ENCODE peak calls at places on chromosomes 11 and 22, in nine cellular contexts. One of them, this sample, is unnamed.

GRCh38 chr11:95375451-95375850 is 144.4 kb upstream of the SESN3 start:
- DNase-seq in OCI-LY7: no peak
- DNase-seq in tibial artery: no peak
- DNase-seq in Calu3: no peak
- DNase-seq in lower lobe of right lung: no peak
- DNase-seq in left lung: no peak
- DNase-seq in fibroblast of mammary gland: no peak
- DNase-seq in BJ: no peak
- DNase-seq in omental fat pad: no peak
- DNase-seq in this sample: no peak

GRCh38 chr22:48337957-48338792 is 1489.5 kb downstream of the BRD1 start:
- DNase-seq in fibroblast of mammary gland: no peak
- DNase-seq in lower lobe of right lung: peak
- DNase-seq in left lung: no peak
- DNase-seq in BJ: no peak
- DNase-seq in Calu3: no peak
- DNase-seq in omental fat pad: no peak
- DNase-seq in tibial artery: no peak
- DNase-seq in OCI-LY7: no peak
- DNase-seq in this sample: no peak

GRCh38 chr22:39349967-39350802 is at the start of gene SYNGR1:
- DNase-seq in lower lobe of right lung: peak
- DNase-seq in OCI-LY7: peak
- DNase-seq in BJ: no peak
- DNase-seq in fibroblast of mammary gland: no peak
- DNase-seq in left lung: peak
- DNase-seq in Calu3: peak
- DNase-seq in tibial artery: no peak
- DNase-seq in omental fat pad: no peak
- DNase-seq in this sample: no peak

GRCh38 chr11:12185914-12186313 is 75.5 kb downstream of the MICAL2 start:
- DNase-seq in Calu3: no peak
- DNase-seq in fibroblast of mammary gland: peak
- DNase-seq in lower lobe of right lung: peak
- DNase-seq in tibial artery: peak
- DNase-seq in OCI-LY7: no peak
- DNase-seq in omental fat pad: no peak
- DNase-seq in BJ: no peak
- DNase-seq in left lung: no peak
- DNase-seq in this sample: no peak

GRCh38 chr22:35422936-35423335 is 23.0 kb downstream of the MCM5 start:
- DNase-seq in tibial artery: no peak
- DNase-seq in fibroblast of mammary gland: no peak
- DNase-seq in OCI-LY7: no peak
- DNase-seq in left lung: peak
- DNase-seq in BJ: no peak
- DNase-seq in lower lobe of right lung: no peak
- DNase-seq in Calu3: no peak
- DNase-seq in omental fat pad: no peak
- DNase-seq in this sample: no peak

GRCh38 chr11:107962181-107962580 is 33.9 kb downstream of the RAB39A start:
- DNase-seq in left lung: no peak
- DNase-seq in lower lobe of right lung: no peak
- DNase-seq in omental fat pad: no peak
- DNase-seq in Calu3: no peak
- DNase-seq in BJ: no peak
- DNase-seq in tibial artery: no peak
- DNase-seq in OCI-LY7: no peak
- DNase-seq in fibroblast of mammary gland: no peak
- DNase-seq in this sample: no peak

GRCh38 chr11:119433369-119433749 is 10.4 kb upstream of the THY1 start:
- DNase-seq in OCI-LY7: no peak
- DNase-seq in lower lobe of right lung: no peak
- DNase-seq in omental fat pad: no peak
- DNase-seq in left lung: no peak
- DNase-seq in fibroblast of mammary gland: peak
- DNase-seq in BJ: no peak
- DNase-seq in Calu3: no peak
- DNase-seq in tibial artery: no peak
- DNase-seq in this sample: no peak

GRCh38 chr11:126405906-126406305 is 50.4 kb downstream of the ST3GAL4 start:
- DNase-seq in Calu3: peak
- DNase-seq in lower lobe of right lung: no peak
- DNase-seq in left lung: no peak
- DNase-seq in BJ: no peak
- DNase-seq in fibroblast of mammary gland: no peak
- DNase-seq in OCI-LY7: no peak
- DNase-seq in tibial artery: no peak
- DNase-seq in omental fat pad: no peak
- DNase-seq in this sample: no peak

GRCh38 chr22:23774922-23775436 is 2.3 kb downstream of the MMP11 start:
- DNase-seq in fibroblast of mammary gland: peak
- DNase-seq in tibial artery: no peak
- DNase-seq in lower lobe of right lung: no peak
- DNase-seq in BJ: no peak
- DNase-seq in omental fat pad: no peak
- DNase-seq in left lung: no peak
- DNase-seq in Calu3: no peak
- DNase-seq in OCI-LY7: no peak
- DNase-seq in this sample: no peak

GRCh38 chr11:75633409-75634011 is 35.3 kb downstream of the MAP6 start:
- DNase-seq in BJ: no peak
- DNase-seq in fibroblast of mammary gland: no peak
- DNase-seq in OCI-LY7: no peak
- DNase-seq in omental fat pad: no peak
- DNase-seq in left lung: no peak
- DNase-seq in tibial artery: no peak
- DNase-seq in lower lobe of right lung: no peak
- DNase-seq in Calu3: no peak
- DNase-seq in this sample: no peak

GRCh38 chr22:49996532-49997220 is 15.9 kb downstream of the IL17REL start:
- DNase-seq in fibroblast of mammary gland: no peak
- DNase-seq in BJ: no peak
- DNase-seq in OCI-LY7: no peak
- DNase-seq in Calu3: no peak
- DNase-seq in omental fat pad: peak
- DNase-seq in tibial artery: peak
- DNase-seq in lower lobe of right lung: peak
- DNase-seq in left lung: no peak
- DNase-seq in this sample: peak

GRCh38 chr11:33773399-33774355 is 643 bp downstream of the FBXO3 start:
- DNase-seq in omental fat pad: no peak
- DNase-seq in BJ: no peak
- DNase-seq in Calu3: peak
- DNase-seq in left lung: peak
- DNase-seq in OCI-LY7: peak
- DNase-seq in fibroblast of mammary gland: peak
- DNase-seq in lower lobe of right lung: peak
- DNase-seq in tibial artery: peak
- DNase-seq in this sample: peak

GRCh38 chr11:4479676-4480075 is 2.8 kb upstream of the OR52K1 start:
- DNase-seq in tibial artery: no peak
- DNase-seq in left lung: no peak
- DNase-seq in OCI-LY7: no peak
- DNase-seq in BJ: no peak
- DNase-seq in lower lobe of right lung: no peak
- DNase-seq in Calu3: no peak
- DNase-seq in fibroblast of mammary gland: no peak
- DNase-seq in omental fat pad: no peak
- DNase-seq in this sample: no peak

DNA sequence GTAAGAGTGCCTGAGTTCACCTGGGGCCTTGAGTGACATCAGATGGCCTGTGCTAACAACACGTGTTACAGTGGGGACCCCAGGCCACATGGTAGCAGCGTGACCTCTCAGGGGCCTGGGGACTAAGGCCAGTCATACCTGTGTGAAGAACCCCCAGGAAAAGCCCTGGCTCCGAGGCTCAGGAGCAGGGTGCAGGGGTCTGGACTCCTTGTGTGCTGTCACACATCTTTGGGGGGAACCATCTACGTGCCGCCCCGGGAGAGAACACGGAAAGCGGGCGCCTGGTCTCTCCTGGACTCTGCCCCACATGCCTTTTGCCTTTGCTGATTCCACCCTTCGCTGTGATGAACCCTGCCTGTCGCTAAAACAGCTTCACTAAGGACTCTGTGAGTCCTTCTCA is 48.7 kb downstream of the SHANK2 start:
- DNase-seq in fibroblast of mammary gland: no peak
- DNase-seq in Calu3: no peak
- DNase-seq in BJ: no peak
- DNase-seq in left lung: no peak
- DNase-seq in tibial artery: no peak
- DNase-seq in lower lobe of right lung: peak
- DNase-seq in omental fat pad: no peak
- DNase-seq in OCI-LY7: no peak
- DNase-seq in this sample: no peak
- TF ChIP-seq CTCF in fibroblast of mammary gland: no peak
- TF ChIP-seq CTCF in Calu3: no peak
- TF ChIP-seq CTCF in BJ: no peak
- TF ChIP-seq CTCF in left lung: no peak
- TF ChIP-seq CTCF in tibial artery: no peak
- TF ChIP-seq CTCF in lower lobe of right lung: no peak
- TF ChIP-seq CTCF in omental fat pad: no peak
- TF ChIP-seq CTCF in OCI-LY7: no peak
- TF ChIP-seq CTCF in this sample: no peak

GRCh38 chr11:67238894-67239794 is 27.1 kb upstream of the GRK2 start:
- DNase-seq in BJ: no peak
- DNase-seq in tibial artery: no peak
- DNase-seq in left lung: no peak
- DNase-seq in OCI-LY7: no peak
- DNase-seq in Calu3: no peak
- DNase-seq in fibroblast of mammary gland: peak
- DNase-seq in omental fat pad: no peak
- DNase-seq in lower lobe of right lung: no peak
- DNase-seq in this sample: no peak

GRCh38 chr11:67237574-67237973 is 28.7 kb upstream of the GRK2 start:
- DNase-seq in BJ: no peak
- DNase-seq in OCI-LY7: no peak
- DNase-seq in left lung: no peak
- DNase-seq in omental fat pad: no peak
- DNase-seq in tibial artery: no peak
- DNase-seq in Calu3: no peak
- DNase-seq in fibroblast of mammary gland: no peak
- DNase-seq in lower lobe of right lung: no peak
- DNase-seq in this sample: no peak

GRCh38 chr11:67242548-67242947 is 23.7 kb upstream of the GRK2 start:
- DNase-seq in omental fat pad: no peak
- DNase-seq in left lung: no peak
- DNase-seq in OCI-LY7: no peak
- DNase-seq in lower lobe of right lung: no peak
- DNase-seq in fibroblast of mammary gland: no peak
- DNase-seq in BJ: no peak
- DNase-seq in Calu3: no peak
- DNase-seq in tibial artery: no peak
- DNase-seq in this sample: no peak

GRCh38 chr11:67240575-67241389 is 25.5 kb upstream of the GRK2 start:
- DNase-seq in lower lobe of right lung: peak
- DNase-seq in fibroblast of mammary gland: peak
- DNase-seq in tibial artery: peak
- DNase-seq in Calu3: peak
- DNase-seq in BJ: peak
- DNase-seq in omental fat pad: peak
- DNase-seq in OCI-LY7: peak
- DNase-seq in left lung: peak
- DNase-seq in this sample: peak

DNA sequence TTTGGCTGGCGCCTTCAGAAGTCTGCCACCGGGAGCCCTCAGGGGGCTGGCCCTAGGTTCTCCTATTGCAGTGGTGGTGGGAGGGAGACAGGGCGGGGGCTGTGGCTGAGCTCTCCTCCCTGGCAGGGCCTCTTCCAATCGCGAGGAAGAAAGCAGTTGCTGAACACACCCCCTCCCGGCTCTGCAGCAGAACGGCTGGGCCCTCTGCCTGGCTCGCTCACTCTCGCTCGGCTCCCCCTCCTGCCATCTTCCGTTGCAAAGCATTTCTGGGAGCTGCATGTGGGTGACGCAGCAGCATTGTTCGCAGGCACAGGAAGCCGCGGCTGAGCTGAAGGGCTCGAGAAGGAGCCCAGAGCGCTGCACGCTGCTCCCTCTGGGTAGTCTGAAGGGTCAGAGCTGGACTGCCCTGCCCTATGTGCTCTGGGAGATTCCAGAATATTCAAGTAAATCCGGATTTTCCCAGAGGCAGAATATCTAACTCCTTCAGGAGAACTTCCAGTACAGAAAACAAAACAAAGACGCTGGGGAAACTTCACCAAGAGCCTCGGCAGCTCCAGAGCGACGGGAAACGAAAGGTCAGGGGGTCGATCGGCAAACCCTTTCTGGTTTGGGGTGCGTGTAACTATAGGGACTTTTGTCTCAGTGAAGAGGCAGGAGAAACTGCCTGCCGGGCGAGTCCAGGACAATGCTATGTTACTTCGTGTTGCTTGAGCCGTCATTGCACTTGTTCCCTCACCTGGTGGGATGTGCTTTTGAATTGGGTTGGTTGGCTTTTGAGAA is 26.3 kb upstream of the GRK2 start:
- DNase-seq in left lung: peak
- DNase-seq in lower lobe of right lung: peak
- DNase-seq in Calu3: peak
- DNase-seq in BJ: peak
- DNase-seq in omental fat pad: peak
- DNase-seq in fibroblast of mammary gland: peak
- DNase-seq in tibial artery: peak
- DNase-seq in OCI-LY7: peak
- DNase-seq in this sample: peak
- TF ChIP-seq CTCF in left lung: peak
- TF ChIP-seq CTCF in lower lobe of right lung: no peak
- TF ChIP-seq CTCF in Calu3: no peak
- TF ChIP-seq CTCF in BJ: peak
- TF ChIP-seq CTCF in omental fat pad: no peak
- TF ChIP-seq CTCF in fibroblast of mammary gland: no peak
- TF ChIP-seq CTCF in tibial artery: no peak
- TF ChIP-seq CTCF in OCI-LY7: no peak
- TF ChIP-seq CTCF in this sample: peak

GRCh38 chr11:132099692-132100091 is 729.3 kb downstream of the NTM start:
- DNase-seq in fibroblast of mammary gland: peak
- DNase-seq in omental fat pad: no peak
- DNase-seq in OCI-LY7: peak
- DNase-seq in lower lobe of right lung: peak
- DNase-seq in tibial artery: no peak
- DNase-seq in BJ: no peak
- DNase-seq in Calu3: no peak
- DNase-seq in left lung: no peak
- DNase-seq in this sample: peak
- TF ChIP-seq CTCF in fibroblast of mammary gland: peak
- TF ChIP-seq CTCF in omental fat pad: no peak
- TF ChIP-seq CTCF in OCI-LY7: peak
- TF ChIP-seq CTCF in lower lobe of right lung: peak
- TF ChIP-seq CTCF in tibial artery: no peak
- TF ChIP-seq CTCF in BJ: no peak
- TF ChIP-seq CTCF in Calu3: no peak
- TF ChIP-seq CTCF in left lung: no peak
- TF ChIP-seq CTCF in this sample: no peak

DNA sequence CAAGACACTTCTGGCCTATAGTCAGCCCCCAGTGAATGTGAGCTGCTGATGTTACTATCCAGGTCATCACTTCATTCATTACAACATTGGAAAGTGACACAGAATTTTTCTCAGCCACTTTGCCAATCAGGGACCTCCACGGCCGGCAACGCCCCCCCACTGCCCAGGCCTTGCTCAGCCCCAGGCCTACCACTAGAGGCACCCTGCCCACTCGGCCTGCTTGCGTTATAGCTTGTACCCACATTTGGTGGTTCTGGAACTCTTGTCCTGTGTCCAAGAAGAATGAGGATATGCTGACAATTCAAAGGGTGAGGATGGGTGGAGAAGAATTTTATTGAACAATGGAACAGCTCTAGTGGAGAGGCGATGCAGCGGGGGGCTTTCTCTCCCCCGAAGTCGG is 96.2 kb downstream of the TSPAN18 start:
- DNase-seq in lower lobe of right lung: no peak
- DNase-seq in Calu3: no peak
- DNase-seq in tibial artery: no peak
- DNase-seq in fibroblast of mammary gland: peak
- DNase-seq in left lung: peak
- DNase-seq in omental fat pad: no peak
- DNase-seq in OCI-LY7: peak
- DNase-seq in BJ: no peak
- DNase-seq in this sample: no peak
- TF ChIP-seq CTCF in lower lobe of right lung: peak
- TF ChIP-seq CTCF in Calu3: peak
- TF ChIP-seq CTCF in tibial artery: no peak
- TF ChIP-seq CTCF in fibroblast of mammary gland: peak
- TF ChIP-seq CTCF in left lung: no peak
- TF ChIP-seq CTCF in omental fat pad: no peak
- TF ChIP-seq CTCF in OCI-LY7: peak
- TF ChIP-seq CTCF in BJ: peak
- TF ChIP-seq CTCF in this sample: peak

This sample was measured in GM10248.